ENCODE peak calls at places on chromosomes 7 and 10, in six cellular contexts. One of them, this sample, is unnamed.

GRCh38 chr7:30932562-30932961 is 20.9 kb downstream of the AQP1 start:
- DNase-seq in HepG2: no peak
- DNase-seq in GM12891: no peak
- DNase-seq in K562: peak; percentile 5
- DNase-seq in prostate gland: no peak
- DNase-seq in upper lobe of left lung: no peak
- DNase-seq in this sample: no peak

GRCh38 chr7:107103369-107103768 is 58.9 kb downstream of the PRKAR2B start:
- DNase-seq in HepG2: no peak
- DNase-seq in GM12891: no peak
- DNase-seq in prostate gland: no peak
- DNase-seq in upper lobe of left lung: peak; percentile 23
- DNase-seq in K562: no peak
- DNase-seq in this sample: no peak

GRCh38 chr7:47478017-47478344 is 103.9 kb downstream of the TNS3 start:
- DNase-seq in GM12891: no peak
- DNase-seq in prostate gland: no peak
- DNase-seq in upper lobe of left lung: no peak
- DNase-seq in HepG2: no peak
- DNase-seq in K562: no peak
- DNase-seq in this sample: no peak

GRCh38 chr7:134875867-134876266 is 96.4 kb downstream of the CALD1 start:
- DNase-seq in GM12891: no peak
- DNase-seq in HepG2: no peak
- DNase-seq in K562: no peak
- DNase-seq in prostate gland: no peak
- DNase-seq in upper lobe of left lung: no peak
- DNase-seq in this sample: no peak

GRCh38 chr7:139990571-139990970 is 72.2 kb downstream of the PARP12 start:
- DNase-seq in HepG2: no peak
- DNase-seq in GM12891: no peak
- DNase-seq in K562: no peak
- DNase-seq in prostate gland: no peak
- DNase-seq in upper lobe of left lung: no peak
- DNase-seq in this sample: no peak

GRCh38 chr10:45464958-45465567 is 91.0 kb downstream of the ALOX5 start:
- DNase-seq in upper lobe of left lung: peak; percentile 81
- DNase-seq in HepG2: peak; percentile 43
- DNase-seq in prostate gland: peak; percentile 65
- DNase-seq in GM12891: no peak
- DNase-seq in K562: peak; percentile 88
- DNase-seq in this sample: peak; percentile 86

GRCh38 chr7:37083311-37084096 is 359.2 kb upstream of the AOAH start:
- DNase-seq in upper lobe of left lung: no peak
- DNase-seq in prostate gland: no peak
- DNase-seq in K562: no peak
- DNase-seq in HepG2: no peak
- DNase-seq in GM12891: no peak
- DNase-seq in this sample: no peak

GRCh38 chr10:120950103-120950561 is 99.0 kb downstream of the WDR11 start:
- DNase-seq in HepG2: no peak
- DNase-seq in upper lobe of left lung: no peak
- DNase-seq in GM12891: no peak
- DNase-seq in K562: no peak
- DNase-seq in prostate gland: no peak
- DNase-seq in this sample: no peak

GRCh38 chr7:46512901-46513431 is 591.9 kb upstream of the IGFBP3 start:
- DNase-seq in upper lobe of left lung: no peak
- DNase-seq in prostate gland: no peak
- DNase-seq in GM12891: no peak
- DNase-seq in K562: no peak
- DNase-seq in HepG2: no peak
- DNase-seq in this sample: no peak

GRCh38 chr7:88111842-88112385 is 107.9 kb downstream of the SRI start:
- DNase-seq in GM12891: no peak
- DNase-seq in HepG2: no peak
- DNase-seq in prostate gland: no peak
- DNase-seq in K562: no peak
- DNase-seq in upper lobe of left lung: no peak
- DNase-seq in this sample: no peak

DNA sequence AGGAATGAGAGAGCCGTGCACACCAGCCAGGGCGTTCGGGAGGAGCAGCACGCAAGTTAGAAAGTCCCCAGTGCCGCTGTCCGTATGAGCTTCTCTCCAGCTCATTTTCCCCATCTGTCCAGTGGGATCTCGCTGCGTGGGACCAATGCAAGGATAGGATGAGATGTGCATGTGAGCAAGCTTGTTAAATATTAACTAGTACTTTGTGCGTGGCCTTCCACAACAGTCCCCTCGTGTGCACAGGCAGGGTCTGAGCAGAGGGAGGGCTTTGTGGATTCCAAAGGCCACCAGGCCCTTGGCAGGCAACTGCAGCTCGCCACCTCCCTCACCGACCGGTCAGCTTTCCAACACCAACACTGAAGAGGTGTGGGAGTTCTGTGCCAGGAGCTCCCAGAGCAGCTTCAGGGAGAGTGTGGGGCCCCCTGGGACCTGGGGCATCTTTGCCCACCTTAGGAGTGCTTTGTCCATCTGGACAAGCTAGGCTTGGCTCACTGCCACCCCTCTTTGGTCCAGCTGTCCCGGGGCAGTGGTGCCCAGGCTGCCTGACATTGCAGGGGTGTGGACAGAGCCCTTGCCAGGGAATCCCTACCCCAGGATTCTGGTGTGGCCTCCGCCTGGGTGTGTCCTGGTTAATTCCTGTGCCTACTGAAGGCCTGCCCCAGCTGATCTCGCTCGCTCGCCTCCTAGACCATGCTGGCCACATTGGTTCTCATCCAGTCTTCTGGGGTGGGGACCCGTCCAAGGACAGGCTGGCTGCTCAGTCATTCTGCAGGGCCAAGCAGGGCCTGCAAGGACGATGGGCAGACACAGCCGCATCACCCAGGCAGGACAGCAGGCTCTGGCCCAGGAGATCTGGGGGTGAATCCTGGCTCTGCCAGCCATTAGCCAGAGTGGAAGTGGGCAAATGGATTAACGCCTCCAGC is 5.3 kb downstream of the FAM20C start:
- DNase-seq in prostate gland: no peak
- DNase-seq in upper lobe of left lung: no peak
- DNase-seq in GM12891: no peak
- DNase-seq in HepG2: peak; percentile 75
- DNase-seq in K562: no peak
- DNase-seq in this sample: no peak
- TF ChIP-seq POLR2A in prostate gland: no peak
- TF ChIP-seq POLR2A in upper lobe of left lung: no peak
- TF ChIP-seq POLR2A in GM12891: no peak
- TF ChIP-seq POLR2A in HepG2: no peak
- TF ChIP-seq POLR2A in K562: no peak
- TF ChIP-seq POLR2A in this sample: no peak

GRCh38 chr10:129893690-129894089 is 70.4 kb downstream of the EBF3 start:
- DNase-seq in GM12891: no peak
- DNase-seq in upper lobe of left lung: no peak
- DNase-seq in prostate gland: no peak
- DNase-seq in K562: no peak
- DNase-seq in HepG2: no peak
- DNase-seq in this sample: no peak

GRCh38 chr10:129888784-129889616 is 75.1 kb downstream of the EBF3 start:
- DNase-seq in HepG2: no peak
- DNase-seq in K562: peak; percentile 42
- DNase-seq in upper lobe of left lung: no peak
- DNase-seq in prostate gland: no peak
- DNase-seq in GM12891: peak; percentile 72
- DNase-seq in this sample: no peak

GRCh38 chr10:129890170-129890569 is 73.9 kb downstream of the EBF3 start:
- DNase-seq in HepG2: no peak
- DNase-seq in upper lobe of left lung: no peak
- DNase-seq in K562: no peak
- DNase-seq in prostate gland: no peak
- DNase-seq in GM12891: no peak
- DNase-seq in this sample: no peak

GRCh38 chr10:129892571-129893045 is 71.5 kb downstream of the EBF3 start:
- DNase-seq in GM12891: no peak
- DNase-seq in upper lobe of left lung: no peak
- DNase-seq in HepG2: no peak
- DNase-seq in K562: no peak
- DNase-seq in prostate gland: no peak
- DNase-seq in this sample: no peak

GRCh38 chr10:129891806-129892205 is 72.3 kb downstream of the EBF3 start:
- DNase-seq in prostate gland: no peak
- DNase-seq in GM12891: no peak
- DNase-seq in upper lobe of left lung: no peak
- DNase-seq in HepG2: no peak
- DNase-seq in K562: no peak
- DNase-seq in this sample: no peak
- TF ChIP-seq POLR2AphosphoS5 in prostate gland: no peak
- TF ChIP-seq POLR2AphosphoS5 in GM12891: no peak
- TF ChIP-seq POLR2AphosphoS5 in upper lobe of left lung: no peak
- TF ChIP-seq POLR2AphosphoS5 in HepG2: no peak
- TF ChIP-seq POLR2AphosphoS5 in K562: no peak
- TF ChIP-seq POLR2AphosphoS5 in this sample: no peak

DNA sequence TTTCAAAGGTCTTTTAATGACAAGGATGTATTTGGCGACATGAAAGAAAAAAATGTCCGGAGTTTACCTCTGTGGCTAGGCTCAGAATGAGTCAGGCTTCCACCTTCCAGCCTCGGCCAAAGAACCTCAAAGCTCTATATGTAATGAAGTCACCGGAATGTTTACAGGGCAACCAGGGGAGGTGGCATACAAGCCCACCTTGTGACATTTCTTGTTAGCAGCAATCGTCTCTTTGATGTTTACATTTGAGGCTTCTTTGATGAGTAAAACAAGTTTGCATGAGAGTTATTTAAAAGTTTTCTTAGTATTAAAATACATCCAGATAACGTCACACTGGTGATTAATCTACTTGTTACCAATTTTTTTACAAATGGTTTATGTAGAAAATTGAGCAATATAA is 133.1 kb upstream of the ADAM12 start:
- DNase-seq in GM12891: no peak
- DNase-seq in HepG2: peak; percentile 62
- DNase-seq in K562: no peak
- DNase-seq in prostate gland: no peak
- DNase-seq in upper lobe of left lung: no peak
- DNase-seq in this sample: no peak
- TF ChIP-seq POLR2A in GM12891: no peak
- TF ChIP-seq POLR2A in HepG2: no peak
- TF ChIP-seq POLR2A in K562: no peak
- TF ChIP-seq POLR2A in prostate gland: no peak
- TF ChIP-seq POLR2A in upper lobe of left lung: no peak
- TF ChIP-seq POLR2A in this sample: no peak

GRCh38 chr10:95305606-95306385 is 15.0 kb upstream of the PDLIM1 start:
- DNase-seq in K562: peak; percentile 14
- DNase-seq in GM12891: no peak
- DNase-seq in upper lobe of left lung: peak; percentile 37
- DNase-seq in prostate gland: no peak
- DNase-seq in HepG2: no peak
- DNase-seq in this sample: no peak

GRCh38 chr10:95304463-95304862 is 13.7 kb upstream of the PDLIM1 start:
- DNase-seq in prostate gland: no peak
- DNase-seq in K562: no peak
- DNase-seq in HepG2: no peak
- DNase-seq in GM12891: no peak
- DNase-seq in upper lobe of left lung: no peak
- DNase-seq in this sample: no peak

GRCh38 chr10:95308389-95309302 is 17.8 kb upstream of the PDLIM1 start:
- DNase-seq in prostate gland: peak; percentile 86
- DNase-seq in upper lobe of left lung: peak; percentile 93
- DNase-seq in GM12891: no peak
- DNase-seq in HepG2: peak; percentile 68
- DNase-seq in K562: no peak
- DNase-seq in this sample: peak; percentile 90

GRCh38 chr10:95304976-95305375 is 14.2 kb upstream of the PDLIM1 start:
- DNase-seq in K562: no peak
- DNase-seq in HepG2: no peak
- DNase-seq in upper lobe of left lung: no peak
- DNase-seq in GM12891: no peak
- DNase-seq in prostate gland: no peak
- DNase-seq in this sample: no peak

GRCh38 chr10:95306851-95307250 is 16.0 kb upstream of the PDLIM1 start:
- DNase-seq in GM12891: no peak
- DNase-seq in upper lobe of left lung: no peak
- DNase-seq in HepG2: no peak
- DNase-seq in K562: no peak
- DNase-seq in prostate gland: no peak
- DNase-seq in this sample: no peak
- TF ChIP-seq POLR2AphosphoS5 in GM12891: no peak
- TF ChIP-seq POLR2AphosphoS5 in upper lobe of left lung: no peak
- TF ChIP-seq POLR2AphosphoS5 in HepG2: no peak
- TF ChIP-seq POLR2AphosphoS5 in K562: no peak
- TF ChIP-seq POLR2AphosphoS5 in prostate gland: no peak
- TF ChIP-seq POLR2AphosphoS5 in this sample: no peak

GRCh38 chr7:44979481-44980392 is 922 bp upstream of the MYO1G start:
- DNase-seq in HepG2: no peak
- DNase-seq in GM12891: no peak
- DNase-seq in upper lobe of left lung: no peak
- DNase-seq in prostate gland: no peak
- DNase-seq in K562: no peak
- DNase-seq in this sample: no peak

GRCh38 chr7:44980393-44981034 is 1.7 kb upstream of the MYO1G start:
- DNase-seq in upper lobe of left lung: peak; percentile 75
- DNase-seq in HepG2: no peak
- DNase-seq in prostate gland: no peak
- DNase-seq in K562: no peak
- DNase-seq in GM12891: no peak
- DNase-seq in this sample: no peak

GRCh38 chr7:44982535-44982923 is 3.7 kb upstream of the MYO1G start:
- DNase-seq in upper lobe of left lung: no peak
- DNase-seq in prostate gland: no peak
- DNase-seq in K562: no peak
- DNase-seq in HepG2: no peak
- DNase-seq in GM12891: no peak
- DNase-seq in this sample: no peak

GRCh38 chr7:44982970-44983369 is 4.2 kb upstream of the MYO1G start:
- DNase-seq in GM12891: no peak
- DNase-seq in upper lobe of left lung: no peak
- DNase-seq in HepG2: no peak
- DNase-seq in prostate gland: no peak
- DNase-seq in K562: no peak
- DNase-seq in this sample: no peak

GRCh38 chr7:44981035-44981706 is 2.4 kb upstream of the MYO1G start:
- DNase-seq in GM12891: no peak
- DNase-seq in K562: no peak
- DNase-seq in upper lobe of left lung: no peak
- DNase-seq in HepG2: no peak
- DNase-seq in prostate gland: no peak
- DNase-seq in this sample: no peak
- TF ChIP-seq POLR2A in GM12891: no peak
- TF ChIP-seq POLR2A in K562: no peak
- TF ChIP-seq POLR2A in upper lobe of left lung: no peak
- TF ChIP-seq POLR2A in HepG2: no peak
- TF ChIP-seq POLR2A in prostate gland: no peak
- TF ChIP-seq POLR2A in this sample: no peak

This sample was measured in transverse colon.